ENCODE peak calls at places on chromosomes 6 and 20, in six cellular contexts. Y is A549, F is HepG2, O is K562, X is endothelial cell of umbilical vein, G is H1. J is an unnamed sample.

GRCh38 chr6:32825966-32826365 is 9.2 kb upstream of the HLA-DOB start:
- DNase-seq in Y (no peak), F (peak; percentile 55), O (no peak), X (peak; percentile 48), G (no peak), J (no peak)

GRCh38 chr6:44129841-44130322 is 2.5 kb downstream of the TMEM63B start:
- DNase-seq in Y (no peak), F (peak; percentile 47), O (peak; percentile 52), X (no peak), G (no peak), J (no peak)

GRCh38 chr20:46249671-46250070 is 58.6 kb downstream of the CDH22 start:
- DNase-seq in Y (no peak), F (no peak), O (no peak), X (no peak), G (no peak), J (no peak)

GRCh38 chr6:83615025-83615999 is 93.6 kb downstream of the SNAP91 start:
- DNase-seq in Y (peak; percentile 15), F (peak; percentile 18), O (peak; percentile 31), X (peak; percentile 63), G (no peak), J (no peak)

GRCh38 chr20:25148181-25148981 is 47.1 kb upstream of the ENTPD6 start:
- DNase-seq in Y (no peak), F (no peak), O (no peak), X (peak; percentile 16), G (no peak), J (peak; percentile 58)

GRCh38 chr20:47568019-47568418 is 66.3 kb downstream of the NCOA3 start:
- DNase-seq in Y (no peak), F (peak; percentile 32), O (no peak), X (peak; percentile 93), G (no peak), J (no peak)

GRCh38 chr6:100426241-100426640 is 38.5 kb downstream of the SIM1 start:
- DNase-seq in Y (no peak), F (no peak), O (no peak), X (no peak), G (no peak), J (no peak)

GRCh38 chr6:25652007-25652515 is at the start of gene SCGN:
- DNase-seq in Y (peak; percentile 5), F (peak; percentile 55), O (peak; percentile 53), X (peak; percentile 52), G (peak; percentile 39), J (peak; percentile 85)

GRCh38 chr6:7390218-7390878 is 740 bp downstream of the RIOK1 start:
- DNase-seq in Y (no peak), F (no peak), O (no peak), X (no peak), G (no peak), J (no peak)

GRCh38 chr20:9301129-9302072 is 213.0 kb upstream of the LAMP5 start:
- DNase-seq in Y (peak; percentile 16), F (peak; percentile 99), O (no peak), X (peak; percentile 70), G (no peak), J (no peak)

GRCh38 chr20:8431538-8432434 is 299.7 kb downstream of the PLCB1 start:
- DNase-seq in Y (no peak), F (no peak), O (no peak), X (no peak), G (no peak), J (peak; percentile 14)

GRCh38 chr6:49582529-49582928 is 32.1 kb downstream of the C6orf141 start:
- DNase-seq in Y (no peak), F (no peak), O (no peak), X (no peak), G (no peak), J (no peak)

GRCh38 chr20:4781211-4781610 is 59.5 kb downstream of the PRND start:
- DNase-seq in Y (no peak), F (no peak), O (no peak), X (no peak), G (no peak), J (no peak)

GRCh38 chr6:70124443-70124842 is 178.4 kb downstream of the COL9A1 start:
- DNase-seq in Y (no peak), F (no peak), O (no peak), X (no peak), G (no peak), J (no peak)

GRCh38 chr20:24590193-24590982 is 121.0 kb downstream of the SYNDIG1 start:
- DNase-seq in Y (no peak), F (no peak), O (no peak), X (no peak), G (no peak), J (no peak)

GRCh38 chr6:55636406-55637102 is 57.6 kb upstream of the HMGCLL1 start:
- DNase-seq in Y (peak; percentile 25), F (no peak), O (no peak), X (no peak), G (no peak), J (no peak)

GRCh38 chr6:28816339-28816908 is 107.4 kb downstream of the TRIM27 start:
- DNase-seq in Y (no peak), F (no peak), O (no peak), X (no peak), G (no peak), J (no peak)

GRCh38 chr20:59157064-59157463 is 6.6 kb upstream of the ZNF831 start:
- DNase-seq in Y (no peak), F (no peak), O (no peak), X (no peak), G (no peak), J (no peak)

GRCh38 chr20:57409672-57410397 is 18.6 kb downstream of the RBM38 start:
- DNase-seq in Y (no peak), F (no peak), O (peak; percentile 91), X (no peak), G (no peak), J (no peak)

GRCh38 chr20:39825524-39825923 is 863.4 kb downstream of the DHX35 start:
- DNase-seq in Y (no peak), F (no peak), O (no peak), X (no peak), G (no peak), J (no peak)

GRCh38 chr6:34585512-34586045 is 29.4 kb upstream of the SPDEF start:
- DNase-seq in Y (no peak), F (no peak), O (no peak), X (no peak), G (no peak), J (no peak)

GRCh38 chr20:11080010-11080409 is 406.2 kb upstream of the JAG1 start:
- DNase-seq in Y (no peak), F (no peak), O (no peak), X (peak; percentile 22), G (no peak), J (no peak)

GRCh38 chr6:106087548-106088325 is 1.6 kb downstream of the PRDM1 start:
- DNase-seq in Y (no peak), F (no peak), O (no peak), X (peak; percentile 55), G (no peak), J (no peak)

GRCh38 chr6:82260890-82261732 is 13.6 kb upstream of the IBTK start:
- DNase-seq in Y (no peak), F (no peak), O (no peak), X (peak; percentile 14), G (no peak), J (no peak)
- TF ChIP-seq JUN in Y (no peak), F (no peak), O (no peak), X (no peak), G (no peak), J (no peak)

GRCh38 chr6:85579581-85579980 is 14.1 kb downstream of the SNX14 start:
- DNase-seq in Y (no peak), F (no peak), O (no peak), X (no peak), G (no peak), J (no peak)

GRCh38 chr6:85580104-85580877 is 13.4 kb downstream of the SNX14 start:
- DNase-seq in Y (no peak), F (peak; percentile 67), O (no peak), X (no peak), G (no peak), J (no peak)

GRCh38 chr6:85569323-85569722 is 24.3 kb downstream of the SNX14 start:
- DNase-seq in Y (no peak), F (no peak), O (no peak), X (peak; percentile 55), G (no peak), J (no peak)

GRCh38 chr6:85576479-85576878 is 17.2 kb downstream of the SNX14 start:
- DNase-seq in Y (no peak), F (no peak), O (no peak), X (peak; percentile 42), G (no peak), J (no peak)

GRCh38 chr6:85574932-85575598 is 18.6 kb downstream of the SNX14 start:
- DNase-seq in Y (no peak), F (peak; percentile 52), O (no peak), X (peak; percentile 82), G (no peak), J (no peak)
- TF ChIP-seq JUN in Y (no peak), F (no peak), O (no peak), X (no peak), G (no peak), J (no peak)

GRCh38 chr20:35091808-35092523 is 641 bp downstream of the TRPC4AP start:
- DNase-seq in Y (no peak), F (peak; percentile 44), O (no peak), X (peak; percentile 50), G (no peak), J (no peak)
- TF ChIP-seq JUN in Y (no peak), F (no peak), O (no peak), X (no peak), G (no peak), J (no peak)

GRCh38 chr20:20078041-20078440 is 25.7 kb downstream of the CFAP61 start:
- DNase-seq in Y (no peak), F (no peak), O (no peak), X (no peak), G (no peak), J (no peak)

GRCh38 chr20:20079102-20079784 is 26.9 kb downstream of the CFAP61 start:
- DNase-seq in Y (no peak), F (peak; percentile 16), O (no peak), X (no peak), G (no peak), J (no peak)

GRCh38 chr20:20075032-20075431 is 22.7 kb downstream of the CFAP61 start:
- DNase-seq in Y (no peak), F (no peak), O (no peak), X (no peak), G (no peak), J (no peak)

GRCh38 chr20:20073851-20074252 is 21.5 kb downstream of the CFAP61 start:
- DNase-seq in Y (no peak), F (no peak), O (no peak), X (no peak), G (no peak), J (no peak)

DNA sequence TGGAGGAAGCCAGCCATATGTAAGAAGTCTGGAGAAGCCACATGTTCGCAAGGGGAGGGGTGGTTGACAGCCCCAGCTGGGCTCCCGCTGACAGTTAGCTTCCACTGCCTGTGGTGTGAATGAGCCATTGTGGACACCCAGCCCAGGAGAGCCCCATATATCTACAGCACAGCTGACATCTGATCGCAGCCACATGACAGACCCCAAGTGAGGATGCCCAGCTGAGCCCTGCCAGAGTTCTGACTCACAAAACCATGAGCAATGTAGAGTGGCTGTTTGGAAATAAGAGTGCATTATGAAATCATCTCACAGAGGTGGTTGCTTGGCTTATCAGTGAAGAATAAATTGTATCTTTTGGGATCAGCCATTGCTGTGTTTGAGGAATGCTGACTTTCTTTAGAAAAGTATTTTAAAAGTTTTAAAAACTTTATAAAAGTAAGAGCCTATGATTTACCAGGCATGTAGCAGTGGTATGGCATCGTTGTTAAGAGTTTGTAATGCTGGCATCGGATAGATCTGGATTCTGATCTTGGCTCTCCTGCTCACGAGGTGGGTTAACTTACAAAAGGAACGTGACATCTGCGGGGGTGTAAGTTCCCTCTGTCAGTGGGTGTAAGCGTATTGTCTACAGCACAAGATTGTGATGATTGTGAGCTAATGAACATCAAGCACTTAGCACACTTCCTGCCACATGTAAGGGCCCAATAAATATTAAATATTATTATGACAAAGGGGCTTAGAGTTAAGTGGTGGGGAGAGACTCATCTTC is 24.1 kb downstream of the CFAP61 start:
- DNase-seq in Y (no peak), F (no peak), O (no peak), X (no peak), G (no peak), J (no peak)
- TF ChIP-seq JUN in Y (no peak), F (no peak), O (no peak), X (no peak), G (no peak), J (no peak)